ENCODE peak calls at places on chromosome 18, in nine cellular contexts. C is NCI-H510A, I is foreskin melanocyte, X is GM03348, L is NCI-H1092, K is mucosa of descending colon, D is HS-5, O is T47D, S is HFF-Myc. W is an unnamed sample.

GRCh38 chr18:46677609-46678470 is 20.8 kb upstream of the LOXHD1 start:
- DNase-seq in C (no peak), I (no peak), X (peak), L (no peak), K (no peak), D (no peak), O (no peak), S (peak), W (no peak)

GRCh38 chr18:35289293-35290069 is 548 bp downstream of the ZSCAN30 start:
- DNase-seq in C (peak), I (no peak), X (peak), L (no peak), K (no peak), D (no peak), O (no peak), S (no peak), W (peak)

GRCh38 chr18:48915621-48916425 is 34.9 kb downstream of the SMAD7 start:
- DNase-seq in C (no peak), I (no peak), X (no peak), L (no peak), K (no peak), D (no peak), O (no peak), S (no peak), W (no peak)

GRCh38 chr18:11873670-11874340 is 22.6 kb downstream of the CHMP1B start:
- DNase-seq in C (no peak), I (no peak), X (no peak), L (no peak), K (no peak), D (no peak), O (no peak), S (no peak), W (no peak)

GRCh38 chr18:74256190-74256589 is 35.6 kb downstream of the CYB5A start:
- DNase-seq in C (no peak), I (no peak), X (no peak), L (no peak), K (no peak), D (no peak), O (no peak), S (no peak), W (peak)

GRCh38 chr18:74804677-74805076 is 207.0 kb downstream of the ZNF407 start:
- DNase-seq in C (peak), I (no peak), X (no peak), L (no peak), K (no peak), D (no peak), O (no peak), S (no peak), W (peak)

GRCh38 chr18:6482198-6482977 is 67.7 kb upstream of the L3MBTL4 start:
- DNase-seq in C (peak), I (no peak), X (peak), L (peak), K (peak), D (peak), O (no peak), S (peak), W (peak)

GRCh38 chr18:5508821-5509220 is 35.0 kb downstream of the EPB41L3 start:
- DNase-seq in C (no peak), I (no peak), X (no peak), L (no peak), K (no peak), D (no peak), O (no peak), S (no peak), W (no peak)

GRCh38 chr18:62634991-62635630 is 80.2 kb upstream of the PHLPP1 start:
- DNase-seq in C (no peak), I (no peak), X (no peak), L (no peak), K (no peak), D (peak), O (no peak), S (no peak), W (no peak)